ENCODE peak calls at places on chromosome 9, in seven cellular contexts. B is astrocyte of the spinal cord, D is GM23338, P is fibroblast of lung, O is lower lobe of right lung, A is endothelial cell, Y is epithelial cell of esophagus. T is an unnamed sample.

GRCh38 chr9:94801242-94801641 is 74.7 kb downstream of the AOPEP start:
- DNase-seq in B (no peak), D (no peak), P (peak), O (no peak), A (no peak), Y (no peak), T (no peak)

GRCh38 chr9:806285-807156 is 35.0 kb upstream of the DMRT1 start:
- DNase-seq in B (peak), D (peak), P (peak), O (no peak), A (peak), Y (peak), T (no peak)

GRCh38 chr9:137836831-137837241 is 40.7 kb upstream of the CACNA1B start:
- DNase-seq in B (no peak), D (peak), P (no peak), O (no peak), A (no peak), Y (no peak), T (no peak)

GRCh38 chr9:110742741-110743371 is 74.3 kb downstream of the MUSK start:
- DNase-seq in B (peak), D (peak), P (peak), O (no peak), A (no peak), Y (peak), T (no peak)

GRCh38 chr9:91071185-91071990 is 269.8 kb downstream of the SYK start:
- DNase-seq in B (peak), D (no peak), P (peak), O (no peak), A (no peak), Y (peak), T (peak)

GRCh38 chr9:12702160-12702758 is 9.1 kb downstream of the TYRP1 start:
- DNase-seq in B (peak), D (peak), P (peak), O (peak), A (peak), Y (peak), T (no peak)

GRCh38 chr9:122016309-122016708 is 76.8 kb downstream of the TTLL11 start:
- DNase-seq in B (no peak), D (no peak), P (no peak), O (no peak), A (no peak), Y (no peak), T (no peak)

GRCh38 chr9:81969971-81970370 is 18.6 kb upstream of the SPATA31D1 start:
- DNase-seq in B (peak), D (peak), P (peak), O (no peak), A (no peak), Y (peak), T (no peak)

GRCh38 chr9:135906291-135907005 is 898 bp downstream of the CAMSAP1 start:
- DNase-seq in B (peak), D (no peak), P (peak), O (peak), A (peak), Y (peak), T (no peak)

GRCh38 chr9:134987376-134987775 is 69.7 kb upstream of the FCN1 start:
- DNase-seq in B (no peak), D (no peak), P (no peak), O (no peak), A (no peak), Y (no peak), T (no peak)

GRCh38 chr9:591292-591691 is 250.2 kb upstream of the DMRT1 start:
- DNase-seq in B (no peak), D (peak), P (peak), O (peak), A (no peak), Y (peak), T (no peak)

GRCh38 chr9:137973829-137974416 is 96.3 kb downstream of the CACNA1B start:
- DNase-seq in B (no peak), D (no peak), P (no peak), O (peak), A (no peak), Y (no peak), T (no peak)

GRCh38 chr9:105318729-105319513 is 74.5 kb downstream of the SLC44A1 start:
- DNase-seq in B (no peak), D (no peak), P (no peak), O (no peak), A (no peak), Y (no peak), T (no peak)

GRCh38 chr9:86975086-86975485 is 27.8 kb upstream of the GAS1 start:
- DNase-seq in B (no peak), D (no peak), P (no peak), O (no peak), A (no peak), Y (no peak), T (no peak)

GRCh38 chr9:128344931-128345605 is 4.7 kb downstream of the SLC27A4 start:
- DNase-seq in B (no peak), D (peak), P (no peak), O (no peak), A (no peak), Y (no peak), T (no peak)

GRCh38 chr9:105296889-105297288 is 52.4 kb downstream of the SLC44A1 start:
- DNase-seq in B (peak), D (peak), P (peak), O (no peak), A (no peak), Y (peak), T (no peak)

GRCh38 chr9:137435980-137436760 is 5.0 kb downstream of the ENTPD8 start:
- DNase-seq in B (peak), D (no peak), P (peak), O (peak), A (no peak), Y (peak), T (no peak)

GRCh38 chr9:4678679-4679267 is 596 bp upstream of the CDC37L1 start:
- DNase-seq in B (peak), D (peak), P (peak), O (no peak), A (peak), Y (no peak), T (no peak)

GRCh38 chr9:105142406-105143092 is 101.9 kb upstream of the SLC44A1 start:
- DNase-seq in B (peak), D (no peak), P (peak), O (no peak), A (no peak), Y (no peak), T (no peak)

GRCh38 chr9:9612270-9612669 is 1000.5 kb downstream of the PTPRD start:
- DNase-seq in B (no peak), D (no peak), P (no peak), O (no peak), A (no peak), Y (no peak), T (no peak)

GRCh38 chr9:107172160-107172978 is 110.7 kb upstream of the RAD23B start:
- DNase-seq in B (peak), D (peak), P (peak), O (peak), A (peak), Y (peak), T (peak)

GRCh38 chr9:14312721-14313377 is 1.1 kb downstream of the NFIB start:
- DNase-seq in B (peak), D (peak), P (peak), O (peak), A (peak), Y (no peak), T (no peak)

GRCh38 chr9:126688617-126689016 is 74.9 kb downstream of the LMX1B start:
- DNase-seq in B (no peak), D (peak), P (no peak), O (no peak), A (no peak), Y (no peak), T (no peak)
- TF ChIP-seq CTCF in B (no peak), D (peak), P (no peak), O (no peak), A (no peak), Y (no peak), T (no peak)

GRCh38 chr9:126030716-126031115 is 283.5 kb downstream of the PBX3 start:
- DNase-seq in B (no peak), D (no peak), P (no peak), O (no peak), A (no peak), Y (no peak), T (no peak)

GRCh38 chr9:126025973-126026372 is 278.8 kb downstream of the PBX3 start:
- DNase-seq in B (no peak), D (no peak), P (no peak), O (no peak), A (no peak), Y (no peak), T (no peak)

GRCh38 chr9:126027566-126027965 is 280.4 kb downstream of the PBX3 start:
- DNase-seq in B (no peak), D (no peak), P (no peak), O (no peak), A (no peak), Y (no peak), T (no peak)

GRCh38 chr9:126031116-126031515 is 283.9 kb downstream of the PBX3 start:
- DNase-seq in B (no peak), D (no peak), P (no peak), O (no peak), A (no peak), Y (no peak), T (no peak)

DNA sequence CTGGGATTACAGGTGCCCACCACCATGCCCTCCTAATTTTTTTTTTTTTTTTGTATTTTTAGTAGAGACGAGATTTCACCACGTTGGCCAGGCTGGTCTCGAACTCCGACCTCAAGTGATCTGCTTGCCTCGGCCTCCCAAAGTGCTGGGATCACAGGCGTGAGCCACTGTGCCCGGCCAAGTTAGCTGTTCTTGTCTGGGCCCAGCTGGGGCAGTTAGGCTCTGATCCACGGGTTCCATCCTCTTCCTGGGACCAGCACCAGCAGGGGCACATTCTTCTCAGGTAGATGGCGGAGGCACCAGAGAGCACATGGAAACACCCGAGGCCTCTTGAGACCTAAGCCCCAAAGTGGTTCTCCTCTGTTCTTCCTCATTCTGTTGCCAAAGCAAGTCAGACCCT is 281.6 kb downstream of the PBX3 start:
- DNase-seq in B (no peak), D (no peak), P (no peak), O (no peak), A (no peak), Y (no peak), T (no peak)
- TF ChIP-seq CTCF in B (no peak), D (no peak), P (no peak), O (no peak), A (no peak), Y (no peak), T (no peak)

DNA sequence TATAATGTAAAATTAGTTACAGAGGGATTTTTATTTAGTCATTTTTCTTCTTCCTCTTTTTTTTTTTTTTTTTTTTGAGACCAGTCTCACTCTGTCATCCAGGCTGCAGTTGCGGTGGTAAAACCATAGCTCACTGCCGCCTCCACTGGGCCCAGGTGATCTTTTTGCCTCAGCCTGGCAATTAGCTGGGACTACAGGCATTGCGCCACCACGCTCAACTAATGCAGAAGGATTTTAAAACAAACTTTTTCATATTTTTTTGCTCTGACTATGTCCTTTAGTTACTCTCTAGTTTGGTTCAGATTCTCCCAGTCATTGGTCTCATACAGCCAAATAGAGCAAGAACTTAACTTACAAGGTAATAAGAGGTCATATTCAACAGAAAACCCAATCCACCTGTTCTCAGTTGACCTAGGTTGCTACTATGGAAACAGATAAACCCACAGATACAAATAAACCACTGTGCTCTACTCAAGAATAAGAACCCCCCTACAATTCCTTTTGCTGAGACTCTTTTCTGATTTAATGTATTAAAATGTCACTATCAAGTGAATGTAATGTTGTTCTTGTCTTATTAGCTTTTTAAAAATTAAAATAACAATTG is 50.1 kb upstream of the TTC39B start:
- DNase-seq in B (no peak), D (peak), P (no peak), O (peak), A (peak), Y (no peak), T (peak)
- TF ChIP-seq CTCF in B (no peak), D (peak), P (no peak), O (no peak), A (no peak), Y (no peak), T (no peak)

GRCh38 chr9:78940121-78940855 is 631.5 kb upstream of the TLE4 start:
- DNase-seq in B (no peak), D (no peak), P (no peak), O (no peak), A (no peak), Y (no peak), T (no peak)
- TF ChIP-seq CTCF in B (no peak), D (no peak), P (no peak), O (no peak), A (no peak), Y (no peak), T (no peak)

DNA sequence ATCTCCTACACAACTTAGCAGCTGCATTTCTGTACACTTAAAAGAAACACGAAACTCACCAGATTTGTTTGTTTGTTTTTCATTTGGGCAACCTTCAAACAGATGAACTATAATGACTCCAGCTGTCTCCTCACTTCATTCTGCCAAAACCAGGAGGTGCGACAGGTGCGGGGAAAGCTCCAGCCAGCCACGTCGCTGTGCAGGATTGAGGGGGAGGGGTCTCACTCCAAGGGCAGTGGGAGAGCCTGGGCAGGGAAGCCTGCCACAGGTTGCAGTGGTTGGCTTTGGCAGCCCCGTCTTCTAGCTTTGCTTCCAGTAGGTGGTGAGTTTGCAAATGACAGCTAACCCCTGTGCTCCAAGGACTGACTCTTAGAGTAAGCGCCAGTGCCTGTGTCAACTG is 215.8 kb downstream of the CEMIP2 start:
- DNase-seq in B (no peak), D (peak), P (no peak), O (no peak), A (peak), Y (no peak), T (no peak)
- TF ChIP-seq CTCF in B (no peak), D (no peak), P (no peak), O (no peak), A (no peak), Y (no peak), T (no peak)

DNA sequence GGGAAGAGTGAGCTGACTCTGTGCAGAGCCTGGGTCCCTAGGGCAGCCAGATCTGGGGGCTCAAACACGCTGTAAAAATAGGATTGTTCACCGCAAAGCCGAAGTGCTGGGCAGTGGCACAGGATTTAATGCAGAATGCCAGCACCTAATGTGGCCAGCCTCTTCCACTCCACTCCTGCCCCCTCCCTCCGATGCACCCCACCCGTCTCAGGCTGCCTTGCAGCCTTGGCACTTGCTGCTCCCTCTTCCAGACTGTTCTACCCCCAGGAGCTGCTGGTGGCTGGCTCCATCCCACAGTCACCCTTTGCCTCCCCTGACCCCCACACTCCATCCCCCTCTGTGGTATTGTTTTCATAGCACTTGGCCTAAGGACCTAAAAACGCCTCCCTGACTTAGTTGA is 86.2 kb downstream of the SEMA4D start:
- DNase-seq in B (no peak), D (no peak), P (no peak), O (no peak), A (no peak), Y (no peak), T (no peak)
- TF ChIP-seq CTCF in B (no peak), D (no peak), P (no peak), O (no peak), A (no peak), Y (no peak), T (no peak)

GRCh38 chr9:100098241-100098886 is 436 bp downstream of the ERP44 start:
- DNase-seq in B (peak), D (peak), P (peak), O (peak), A (peak), Y (peak), T (peak)

GRCh38 chr9:100100268-100100667 is 1.2 kb downstream of the INVS start:
- DNase-seq in B (no peak), D (no peak), P (no peak), O (no peak), A (no peak), Y (no peak), T (no peak)

GRCh38 chr9:100101608-100102007 is 2.6 kb downstream of the INVS start:
- DNase-seq in B (no peak), D (no peak), P (no peak), O (no peak), A (no peak), Y (no peak), T (no peak)

GRCh38 chr9:100099722-100100042 is 639 bp downstream of the INVS start:
- DNase-seq in B (no peak), D (peak), P (no peak), O (peak), A (no peak), Y (no peak), T (peak)

GRCh38 chr9:100098887-100099721 is at the start of the genes ERP44 and INVS:
- DNase-seq in B (peak), D (peak), P (peak), O (peak), A (peak), Y (peak), T (peak)
- TF ChIP-seq CTCF in B (no peak), D (no peak), P (no peak), O (no peak), A (no peak), Y (no peak), T (no peak)

T was measured in activated CD8-positive, alpha-beta T cell treated with anti-CD3 and anti-CD28 coated beads for 36 hours.